ENCODE peak calls at places on chromosomes 7 and 10, in ten cellular contexts. One of them, this sample, is unnamed.

GRCh38 chr10:99450624-99451498 is 20.4 kb upstream of the GOT1 start:
- DNase-seq in hypothalamus: no peak
- DNase-seq in stimulated activated CD8-positive, alpha-beta memory T cell treated with anti-CD3 and anti-CD28 coated beads, Interleukin-12 subunit alpha, Interleukin-12 subunit beta, amount 100 ng/mL, for 4 hours: no peak
- DNase-seq in cardiac fibroblast: no peak
- DNase-seq in Calu3: no peak
- DNase-seq in foreskin fibroblast: no peak
- DNase-seq in esophagus squamous epithelium: no peak
- DNase-seq in naive thymus-derived CD8-positive, alpha-beta T cell: no peak
- DNase-seq in activated T-helper 1 cell treated with anti-CD3 and anti-CD28 coated beads, Interleukin-12 subunit alpha, Interleukin-12 subunit beta, Interleukin-2, Interleukin-4 antibody, amounts not matched to agents 30 ng/mL and 10 ng/mL and 1 ng/mL, durations not matched to agents 14 hours and 24 hours and 36 hours: no peak
- DNase-seq in T-helper 9 cell: no peak
- DNase-seq in this sample: no peak

GRCh38 chr10:78212134-78212785 is 178.6 kb downstream of the RPS24 start:
- DNase-seq in stimulated activated CD8-positive, alpha-beta memory T cell treated with anti-CD3 and anti-CD28 coated beads, Interleukin-12 subunit alpha, Interleukin-12 subunit beta, amount 100 ng/mL, for 4 hours: no peak
- DNase-seq in T-helper 9 cell: no peak
- DNase-seq in naive thymus-derived CD8-positive, alpha-beta T cell: no peak
- DNase-seq in esophagus squamous epithelium: no peak
- DNase-seq in Calu3: no peak
- DNase-seq in cardiac fibroblast: no peak
- DNase-seq in foreskin fibroblast: no peak
- DNase-seq in hypothalamus: no peak
- DNase-seq in activated T-helper 1 cell treated with anti-CD3 and anti-CD28 coated beads, Interleukin-12 subunit alpha, Interleukin-12 subunit beta, Interleukin-2, Interleukin-4 antibody, amounts not matched to agents 30 ng/mL and 10 ng/mL and 1 ng/mL, durations not matched to agents 14 hours and 24 hours and 36 hours: no peak
- DNase-seq in this sample: no peak

GRCh38 chr10:7170626-7171322 is 240.1 kb downstream of the SFMBT2 start:
- DNase-seq in Calu3: no peak
- DNase-seq in esophagus squamous epithelium: no peak
- DNase-seq in activated T-helper 1 cell treated with anti-CD3 and anti-CD28 coated beads, Interleukin-12 subunit alpha, Interleukin-12 subunit beta, Interleukin-2, Interleukin-4 antibody, amounts not matched to agents 30 ng/mL and 10 ng/mL and 1 ng/mL, durations not matched to agents 14 hours and 24 hours and 36 hours: no peak
- DNase-seq in stimulated activated CD8-positive, alpha-beta memory T cell treated with anti-CD3 and anti-CD28 coated beads, Interleukin-12 subunit alpha, Interleukin-12 subunit beta, amount 100 ng/mL, for 4 hours: no peak
- DNase-seq in T-helper 9 cell: no peak
- DNase-seq in naive thymus-derived CD8-positive, alpha-beta T cell: no peak
- DNase-seq in cardiac fibroblast: no peak
- DNase-seq in foreskin fibroblast: no peak
- DNase-seq in hypothalamus: peak
- DNase-seq in this sample: no peak

GRCh38 chr10:13708256-13708990 is 121.7 kb downstream of the PRPF18 start:
- DNase-seq in esophagus squamous epithelium: no peak
- DNase-seq in cardiac fibroblast: no peak
- DNase-seq in Calu3: peak
- DNase-seq in naive thymus-derived CD8-positive, alpha-beta T cell: no peak
- DNase-seq in foreskin fibroblast: peak
- DNase-seq in stimulated activated CD8-positive, alpha-beta memory T cell treated with anti-CD3 and anti-CD28 coated beads, Interleukin-12 subunit alpha, Interleukin-12 subunit beta, amount 100 ng/mL, for 4 hours: no peak
- DNase-seq in T-helper 9 cell: no peak
- DNase-seq in hypothalamus: no peak
- DNase-seq in activated T-helper 1 cell treated with anti-CD3 and anti-CD28 coated beads, Interleukin-12 subunit alpha, Interleukin-12 subunit beta, Interleukin-2, Interleukin-4 antibody, amounts not matched to agents 30 ng/mL and 10 ng/mL and 1 ng/mL, durations not matched to agents 14 hours and 24 hours and 36 hours: no peak
- DNase-seq in this sample: no peak

GRCh38 chr10:122471531-122472177 is 10.3 kb downstream of the HTRA1 start:
- DNase-seq in activated T-helper 1 cell treated with anti-CD3 and anti-CD28 coated beads, Interleukin-12 subunit alpha, Interleukin-12 subunit beta, Interleukin-2, Interleukin-4 antibody, amounts not matched to agents 30 ng/mL and 10 ng/mL and 1 ng/mL, durations not matched to agents 14 hours and 24 hours and 36 hours: no peak
- DNase-seq in naive thymus-derived CD8-positive, alpha-beta T cell: no peak
- DNase-seq in hypothalamus: no peak
- DNase-seq in cardiac fibroblast: peak
- DNase-seq in T-helper 9 cell: no peak
- DNase-seq in stimulated activated CD8-positive, alpha-beta memory T cell treated with anti-CD3 and anti-CD28 coated beads, Interleukin-12 subunit alpha, Interleukin-12 subunit beta, amount 100 ng/mL, for 4 hours: no peak
- DNase-seq in esophagus squamous epithelium: no peak
- DNase-seq in foreskin fibroblast: peak
- DNase-seq in Calu3: no peak
- DNase-seq in this sample: no peak

GRCh38 chr10:55091691-55092328 is 290.8 kb upstream of the PCDH15 start:
- DNase-seq in hypothalamus: no peak
- DNase-seq in foreskin fibroblast: peak
- DNase-seq in naive thymus-derived CD8-positive, alpha-beta T cell: no peak
- DNase-seq in Calu3: peak
- DNase-seq in activated T-helper 1 cell treated with anti-CD3 and anti-CD28 coated beads, Interleukin-12 subunit alpha, Interleukin-12 subunit beta, Interleukin-2, Interleukin-4 antibody, amounts not matched to agents 30 ng/mL and 10 ng/mL and 1 ng/mL, durations not matched to agents 14 hours and 24 hours and 36 hours: no peak
- DNase-seq in stimulated activated CD8-positive, alpha-beta memory T cell treated with anti-CD3 and anti-CD28 coated beads, Interleukin-12 subunit alpha, Interleukin-12 subunit beta, amount 100 ng/mL, for 4 hours: no peak
- DNase-seq in cardiac fibroblast: peak
- DNase-seq in T-helper 9 cell: no peak
- DNase-seq in esophagus squamous epithelium: no peak
- DNase-seq in this sample: no peak

GRCh38 chr7:91089382-91089963 is 174.8 kb upstream of the FZD1 start:
- DNase-seq in stimulated activated CD8-positive, alpha-beta memory T cell treated with anti-CD3 and anti-CD28 coated beads, Interleukin-12 subunit alpha, Interleukin-12 subunit beta, amount 100 ng/mL, for 4 hours: no peak
- DNase-seq in cardiac fibroblast: peak
- DNase-seq in activated T-helper 1 cell treated with anti-CD3 and anti-CD28 coated beads, Interleukin-12 subunit alpha, Interleukin-12 subunit beta, Interleukin-2, Interleukin-4 antibody, amounts not matched to agents 30 ng/mL and 10 ng/mL and 1 ng/mL, durations not matched to agents 14 hours and 24 hours and 36 hours: no peak
- DNase-seq in T-helper 9 cell: no peak
- DNase-seq in foreskin fibroblast: peak
- DNase-seq in naive thymus-derived CD8-positive, alpha-beta T cell: no peak
- DNase-seq in hypothalamus: no peak
- DNase-seq in Calu3: peak
- DNase-seq in esophagus squamous epithelium: no peak
- DNase-seq in this sample: no peak

GRCh38 chr7:99639267-99639666 is 22.5 kb downstream of the ZSCAN25 start:
- DNase-seq in foreskin fibroblast: no peak
- DNase-seq in stimulated activated CD8-positive, alpha-beta memory T cell treated with anti-CD3 and anti-CD28 coated beads, Interleukin-12 subunit alpha, Interleukin-12 subunit beta, amount 100 ng/mL, for 4 hours: no peak
- DNase-seq in Calu3: no peak
- DNase-seq in hypothalamus: no peak
- DNase-seq in esophagus squamous epithelium: no peak
- DNase-seq in naive thymus-derived CD8-positive, alpha-beta T cell: no peak
- DNase-seq in cardiac fibroblast: no peak
- DNase-seq in activated T-helper 1 cell treated with anti-CD3 and anti-CD28 coated beads, Interleukin-12 subunit alpha, Interleukin-12 subunit beta, Interleukin-2, Interleukin-4 antibody, amounts not matched to agents 30 ng/mL and 10 ng/mL and 1 ng/mL, durations not matched to agents 14 hours and 24 hours and 36 hours: no peak
- DNase-seq in T-helper 9 cell: no peak
- DNase-seq in this sample: no peak

GRCh38 chr7:18119985-18120384 is 92.3 kb upstream of the PRPS1L1 start:
- DNase-seq in foreskin fibroblast: peak
- DNase-seq in Calu3: peak
- DNase-seq in hypothalamus: no peak
- DNase-seq in stimulated activated CD8-positive, alpha-beta memory T cell treated with anti-CD3 and anti-CD28 coated beads, Interleukin-12 subunit alpha, Interleukin-12 subunit beta, amount 100 ng/mL, for 4 hours: no peak
- DNase-seq in activated T-helper 1 cell treated with anti-CD3 and anti-CD28 coated beads, Interleukin-12 subunit alpha, Interleukin-12 subunit beta, Interleukin-2, Interleukin-4 antibody, amounts not matched to agents 30 ng/mL and 10 ng/mL and 1 ng/mL, durations not matched to agents 14 hours and 24 hours and 36 hours: no peak
- DNase-seq in esophagus squamous epithelium: no peak
- DNase-seq in T-helper 9 cell: no peak
- DNase-seq in cardiac fibroblast: peak
- DNase-seq in naive thymus-derived CD8-positive, alpha-beta T cell: no peak
- DNase-seq in this sample: no peak

GRCh38 chr10:123241391-123242141 is 87.4 kb downstream of the BUB3 start:
- DNase-seq in naive thymus-derived CD8-positive, alpha-beta T cell: peak
- DNase-seq in esophagus squamous epithelium: no peak
- DNase-seq in foreskin fibroblast: no peak
- DNase-seq in Calu3: no peak
- DNase-seq in activated T-helper 1 cell treated with anti-CD3 and anti-CD28 coated beads, Interleukin-12 subunit alpha, Interleukin-12 subunit beta, Interleukin-2, Interleukin-4 antibody, amounts not matched to agents 30 ng/mL and 10 ng/mL and 1 ng/mL, durations not matched to agents 14 hours and 24 hours and 36 hours: no peak
- DNase-seq in hypothalamus: no peak
- DNase-seq in cardiac fibroblast: no peak
- DNase-seq in T-helper 9 cell: peak
- DNase-seq in stimulated activated CD8-positive, alpha-beta memory T cell treated with anti-CD3 and anti-CD28 coated beads, Interleukin-12 subunit alpha, Interleukin-12 subunit beta, amount 100 ng/mL, for 4 hours: no peak
- DNase-seq in this sample: no peak

GRCh38 chr7:35550831-35551230 is 144.1 kb downstream of the HERPUD2 start:
- DNase-seq in activated T-helper 1 cell treated with anti-CD3 and anti-CD28 coated beads, Interleukin-12 subunit alpha, Interleukin-12 subunit beta, Interleukin-2, Interleukin-4 antibody, amounts not matched to agents 30 ng/mL and 10 ng/mL and 1 ng/mL, durations not matched to agents 14 hours and 24 hours and 36 hours: no peak
- DNase-seq in stimulated activated CD8-positive, alpha-beta memory T cell treated with anti-CD3 and anti-CD28 coated beads, Interleukin-12 subunit alpha, Interleukin-12 subunit beta, amount 100 ng/mL, for 4 hours: no peak
- DNase-seq in cardiac fibroblast: no peak
- DNase-seq in esophagus squamous epithelium: no peak
- DNase-seq in hypothalamus: no peak
- DNase-seq in Calu3: no peak
- DNase-seq in foreskin fibroblast: no peak
- DNase-seq in T-helper 9 cell: no peak
- DNase-seq in naive thymus-derived CD8-positive, alpha-beta T cell: no peak
- DNase-seq in this sample: no peak

GRCh38 chr10:43846187-43846680 is 197.6 kb upstream of the ZNF32 start:
- DNase-seq in esophagus squamous epithelium: no peak
- DNase-seq in hypothalamus: no peak
- DNase-seq in Calu3: no peak
- DNase-seq in naive thymus-derived CD8-positive, alpha-beta T cell: no peak
- DNase-seq in activated T-helper 1 cell treated with anti-CD3 and anti-CD28 coated beads, Interleukin-12 subunit alpha, Interleukin-12 subunit beta, Interleukin-2, Interleukin-4 antibody, amounts not matched to agents 30 ng/mL and 10 ng/mL and 1 ng/mL, durations not matched to agents 14 hours and 24 hours and 36 hours: no peak
- DNase-seq in stimulated activated CD8-positive, alpha-beta memory T cell treated with anti-CD3 and anti-CD28 coated beads, Interleukin-12 subunit alpha, Interleukin-12 subunit beta, amount 100 ng/mL, for 4 hours: no peak
- DNase-seq in foreskin fibroblast: peak
- DNase-seq in cardiac fibroblast: peak
- DNase-seq in T-helper 9 cell: peak
- DNase-seq in this sample: no peak

GRCh38 chr10:122333037-122333436 is 41.5 kb upstream of the PLEKHA1 start:
- DNase-seq in foreskin fibroblast: peak
- DNase-seq in esophagus squamous epithelium: no peak
- DNase-seq in cardiac fibroblast: no peak
- DNase-seq in naive thymus-derived CD8-positive, alpha-beta T cell: no peak
- DNase-seq in activated T-helper 1 cell treated with anti-CD3 and anti-CD28 coated beads, Interleukin-12 subunit alpha, Interleukin-12 subunit beta, Interleukin-2, Interleukin-4 antibody, amounts not matched to agents 30 ng/mL and 10 ng/mL and 1 ng/mL, durations not matched to agents 14 hours and 24 hours and 36 hours: no peak
- DNase-seq in Calu3: no peak
- DNase-seq in hypothalamus: no peak
- DNase-seq in stimulated activated CD8-positive, alpha-beta memory T cell treated with anti-CD3 and anti-CD28 coated beads, Interleukin-12 subunit alpha, Interleukin-12 subunit beta, amount 100 ng/mL, for 4 hours: no peak
- DNase-seq in T-helper 9 cell: no peak
- DNase-seq in this sample: no peak

GRCh38 chr7:55427279-55427788 is 62.2 kb downstream of the LANCL2 start:
- DNase-seq in cardiac fibroblast: no peak
- DNase-seq in foreskin fibroblast: no peak
- DNase-seq in naive thymus-derived CD8-positive, alpha-beta T cell: no peak
- DNase-seq in Calu3: no peak
- DNase-seq in T-helper 9 cell: no peak
- DNase-seq in activated T-helper 1 cell treated with anti-CD3 and anti-CD28 coated beads, Interleukin-12 subunit alpha, Interleukin-12 subunit beta, Interleukin-2, Interleukin-4 antibody, amounts not matched to agents 30 ng/mL and 10 ng/mL and 1 ng/mL, durations not matched to agents 14 hours and 24 hours and 36 hours: no peak
- DNase-seq in stimulated activated CD8-positive, alpha-beta memory T cell treated with anti-CD3 and anti-CD28 coated beads, Interleukin-12 subunit alpha, Interleukin-12 subunit beta, amount 100 ng/mL, for 4 hours: no peak
- DNase-seq in hypothalamus: no peak
- DNase-seq in esophagus squamous epithelium: no peak
- DNase-seq in this sample: no peak

GRCh38 chr10:22315455-22316285 is 518 bp upstream of the COMMD3 start:
- DNase-seq in naive thymus-derived CD8-positive, alpha-beta T cell: no peak
- DNase-seq in hypothalamus: no peak
- DNase-seq in Calu3: no peak
- DNase-seq in cardiac fibroblast: no peak
- DNase-seq in esophagus squamous epithelium: no peak
- DNase-seq in activated T-helper 1 cell treated with anti-CD3 and anti-CD28 coated beads, Interleukin-12 subunit alpha, Interleukin-12 subunit beta, Interleukin-2, Interleukin-4 antibody, amounts not matched to agents 30 ng/mL and 10 ng/mL and 1 ng/mL, durations not matched to agents 14 hours and 24 hours and 36 hours: no peak
- DNase-seq in stimulated activated CD8-positive, alpha-beta memory T cell treated with anti-CD3 and anti-CD28 coated beads, Interleukin-12 subunit alpha, Interleukin-12 subunit beta, amount 100 ng/mL, for 4 hours: no peak
- DNase-seq in T-helper 9 cell: no peak
- DNase-seq in foreskin fibroblast: peak
- DNase-seq in this sample: no peak

GRCh38 chr7:218316-218715 is 25.9 kb downstream of the FAM20C start:
- DNase-seq in cardiac fibroblast: no peak
- DNase-seq in stimulated activated CD8-positive, alpha-beta memory T cell treated with anti-CD3 and anti-CD28 coated beads, Interleukin-12 subunit alpha, Interleukin-12 subunit beta, amount 100 ng/mL, for 4 hours: no peak
- DNase-seq in hypothalamus: no peak
- DNase-seq in naive thymus-derived CD8-positive, alpha-beta T cell: no peak
- DNase-seq in foreskin fibroblast: no peak
- DNase-seq in T-helper 9 cell: no peak
- DNase-seq in Calu3: no peak
- DNase-seq in activated T-helper 1 cell treated with anti-CD3 and anti-CD28 coated beads, Interleukin-12 subunit alpha, Interleukin-12 subunit beta, Interleukin-2, Interleukin-4 antibody, amounts not matched to agents 30 ng/mL and 10 ng/mL and 1 ng/mL, durations not matched to agents 14 hours and 24 hours and 36 hours: no peak
- DNase-seq in esophagus squamous epithelium: no peak
- DNase-seq in this sample: no peak

GRCh38 chr10:125283831-125284614 is 123.7 kb upstream of the CTBP2 start:
- DNase-seq in cardiac fibroblast: no peak
- DNase-seq in Calu3: no peak
- DNase-seq in T-helper 9 cell: no peak
- DNase-seq in activated T-helper 1 cell treated with anti-CD3 and anti-CD28 coated beads, Interleukin-12 subunit alpha, Interleukin-12 subunit beta, Interleukin-2, Interleukin-4 antibody, amounts not matched to agents 30 ng/mL and 10 ng/mL and 1 ng/mL, durations not matched to agents 14 hours and 24 hours and 36 hours: no peak
- DNase-seq in esophagus squamous epithelium: no peak
- DNase-seq in foreskin fibroblast: no peak
- DNase-seq in naive thymus-derived CD8-positive, alpha-beta T cell: no peak
- DNase-seq in hypothalamus: no peak
- DNase-seq in stimulated activated CD8-positive, alpha-beta memory T cell treated with anti-CD3 and anti-CD28 coated beads, Interleukin-12 subunit alpha, Interleukin-12 subunit beta, amount 100 ng/mL, for 4 hours: no peak
- DNase-seq in this sample: no peak

GRCh38 chr7:75534727-75535307 is 42.7 kb downstream of the SPDYE5 start:
- DNase-seq in activated T-helper 1 cell treated with anti-CD3 and anti-CD28 coated beads, Interleukin-12 subunit alpha, Interleukin-12 subunit beta, Interleukin-2, Interleukin-4 antibody, amounts not matched to agents 30 ng/mL and 10 ng/mL and 1 ng/mL, durations not matched to agents 14 hours and 24 hours and 36 hours: no peak
- DNase-seq in cardiac fibroblast: peak
- DNase-seq in hypothalamus: no peak
- DNase-seq in naive thymus-derived CD8-positive, alpha-beta T cell: no peak
- DNase-seq in foreskin fibroblast: peak
- DNase-seq in stimulated activated CD8-positive, alpha-beta memory T cell treated with anti-CD3 and anti-CD28 coated beads, Interleukin-12 subunit alpha, Interleukin-12 subunit beta, amount 100 ng/mL, for 4 hours: no peak
- DNase-seq in esophagus squamous epithelium: no peak
- DNase-seq in T-helper 9 cell: no peak
- DNase-seq in Calu3: no peak
- DNase-seq in this sample: no peak

GRCh38 chr10:33506838-33507661 is 172.6 kb upstream of the NRP1 start:
- DNase-seq in Calu3: no peak
- DNase-seq in hypothalamus: no peak
- DNase-seq in activated T-helper 1 cell treated with anti-CD3 and anti-CD28 coated beads, Interleukin-12 subunit alpha, Interleukin-12 subunit beta, Interleukin-2, Interleukin-4 antibody, amounts not matched to agents 30 ng/mL and 10 ng/mL and 1 ng/mL, durations not matched to agents 14 hours and 24 hours and 36 hours: no peak
- DNase-seq in T-helper 9 cell: no peak
- DNase-seq in foreskin fibroblast: peak
- DNase-seq in esophagus squamous epithelium: no peak
- DNase-seq in stimulated activated CD8-positive, alpha-beta memory T cell treated with anti-CD3 and anti-CD28 coated beads, Interleukin-12 subunit alpha, Interleukin-12 subunit beta, amount 100 ng/mL, for 4 hours: no peak
- DNase-seq in cardiac fibroblast: peak
- DNase-seq in naive thymus-derived CD8-positive, alpha-beta T cell: no peak
- DNase-seq in this sample: no peak

GRCh38 chr10:99999319-100000108 is 10.2 kb downstream of the DNMBP start:
- DNase-seq in hypothalamus: no peak
- DNase-seq in Calu3: no peak
- DNase-seq in foreskin fibroblast: no peak
- DNase-seq in stimulated activated CD8-positive, alpha-beta memory T cell treated with anti-CD3 and anti-CD28 coated beads, Interleukin-12 subunit alpha, Interleukin-12 subunit beta, amount 100 ng/mL, for 4 hours: no peak
- DNase-seq in activated T-helper 1 cell treated with anti-CD3 and anti-CD28 coated beads, Interleukin-12 subunit alpha, Interleukin-12 subunit beta, Interleukin-2, Interleukin-4 antibody, amounts not matched to agents 30 ng/mL and 10 ng/mL and 1 ng/mL, durations not matched to agents 14 hours and 24 hours and 36 hours: no peak
- DNase-seq in esophagus squamous epithelium: no peak
- DNase-seq in naive thymus-derived CD8-positive, alpha-beta T cell: no peak
- DNase-seq in cardiac fibroblast: no peak
- DNase-seq in T-helper 9 cell: no peak
- DNase-seq in this sample: no peak

GRCh38 chr7:149877890-149878522 is 4.2 kb downstream of the ATP6V0E2 start:
- DNase-seq in hypothalamus: no peak
- DNase-seq in Calu3: no peak
- DNase-seq in cardiac fibroblast: no peak
- DNase-seq in activated T-helper 1 cell treated with anti-CD3 and anti-CD28 coated beads, Interleukin-12 subunit alpha, Interleukin-12 subunit beta, Interleukin-2, Interleukin-4 antibody, amounts not matched to agents 30 ng/mL and 10 ng/mL and 1 ng/mL, durations not matched to agents 14 hours and 24 hours and 36 hours: no peak
- DNase-seq in esophagus squamous epithelium: no peak
- DNase-seq in foreskin fibroblast: no peak
- DNase-seq in stimulated activated CD8-positive, alpha-beta memory T cell treated with anti-CD3 and anti-CD28 coated beads, Interleukin-12 subunit alpha, Interleukin-12 subunit beta, amount 100 ng/mL, for 4 hours: no peak
- DNase-seq in naive thymus-derived CD8-positive, alpha-beta T cell: no peak
- DNase-seq in T-helper 9 cell: no peak
- DNase-seq in this sample: no peak

GRCh38 chr7:21198929-21199328 is 229.0 kb upstream of the SP4 start:
- DNase-seq in activated T-helper 1 cell treated with anti-CD3 and anti-CD28 coated beads, Interleukin-12 subunit alpha, Interleukin-12 subunit beta, Interleukin-2, Interleukin-4 antibody, amounts not matched to agents 30 ng/mL and 10 ng/mL and 1 ng/mL, durations not matched to agents 14 hours and 24 hours and 36 hours: no peak
- DNase-seq in cardiac fibroblast: no peak
- DNase-seq in hypothalamus: no peak
- DNase-seq in stimulated activated CD8-positive, alpha-beta memory T cell treated with anti-CD3 and anti-CD28 coated beads, Interleukin-12 subunit alpha, Interleukin-12 subunit beta, amount 100 ng/mL, for 4 hours: no peak
- DNase-seq in esophagus squamous epithelium: no peak
- DNase-seq in naive thymus-derived CD8-positive, alpha-beta T cell: no peak
- DNase-seq in foreskin fibroblast: no peak
- DNase-seq in T-helper 9 cell: no peak
- DNase-seq in Calu3: no peak
- DNase-seq in this sample: no peak

GRCh38 chr7:83655951-83656556 is 7.1 kb upstream of the SEMA3E start:
- DNase-seq in stimulated activated CD8-positive, alpha-beta memory T cell treated with anti-CD3 and anti-CD28 coated beads, Interleukin-12 subunit alpha, Interleukin-12 subunit beta, amount 100 ng/mL, for 4 hours: no peak
- DNase-seq in esophagus squamous epithelium: no peak
- DNase-seq in foreskin fibroblast: peak
- DNase-seq in activated T-helper 1 cell treated with anti-CD3 and anti-CD28 coated beads, Interleukin-12 subunit alpha, Interleukin-12 subunit beta, Interleukin-2, Interleukin-4 antibody, amounts not matched to agents 30 ng/mL and 10 ng/mL and 1 ng/mL, durations not matched to agents 14 hours and 24 hours and 36 hours: no peak
- DNase-seq in T-helper 9 cell: no peak
- DNase-seq in Calu3: peak
- DNase-seq in naive thymus-derived CD8-positive, alpha-beta T cell: no peak
- DNase-seq in cardiac fibroblast: peak
- DNase-seq in hypothalamus: no peak
- DNase-seq in this sample: peak

GRCh38 chr7:586494-586893 is 66.8 kb upstream of the PDGFA start:
- DNase-seq in esophagus squamous epithelium: no peak
- DNase-seq in foreskin fibroblast: no peak
- DNase-seq in T-helper 9 cell: no peak
- DNase-seq in cardiac fibroblast: no peak
- DNase-seq in stimulated activated CD8-positive, alpha-beta memory T cell treated with anti-CD3 and anti-CD28 coated beads, Interleukin-12 subunit alpha, Interleukin-12 subunit beta, amount 100 ng/mL, for 4 hours: no peak
- DNase-seq in activated T-helper 1 cell treated with anti-CD3 and anti-CD28 coated beads, Interleukin-12 subunit alpha, Interleukin-12 subunit beta, Interleukin-2, Interleukin-4 antibody, amounts not matched to agents 30 ng/mL and 10 ng/mL and 1 ng/mL, durations not matched to agents 14 hours and 24 hours and 36 hours: no peak
- DNase-seq in naive thymus-derived CD8-positive, alpha-beta T cell: no peak
- DNase-seq in hypothalamus: no peak
- DNase-seq in Calu3: no peak
- DNase-seq in this sample: no peak

GRCh38 chr10:132506711-132507466 is 30.7 kb upstream of the INPP5A start:
- DNase-seq in stimulated activated CD8-positive, alpha-beta memory T cell treated with anti-CD3 and anti-CD28 coated beads, Interleukin-12 subunit alpha, Interleukin-12 subunit beta, amount 100 ng/mL, for 4 hours: no peak
- DNase-seq in esophagus squamous epithelium: no peak
- DNase-seq in naive thymus-derived CD8-positive, alpha-beta T cell: no peak
- DNase-seq in activated T-helper 1 cell treated with anti-CD3 and anti-CD28 coated beads, Interleukin-12 subunit alpha, Interleukin-12 subunit beta, Interleukin-2, Interleukin-4 antibody, amounts not matched to agents 30 ng/mL and 10 ng/mL and 1 ng/mL, durations not matched to agents 14 hours and 24 hours and 36 hours: no peak
- DNase-seq in hypothalamus: no peak
- DNase-seq in cardiac fibroblast: no peak
- DNase-seq in Calu3: no peak
- DNase-seq in T-helper 9 cell: no peak
- DNase-seq in foreskin fibroblast: peak
- DNase-seq in this sample: no peak

GRCh38 chr7:94888542-94888941 is 18.9 kb upstream of the PPP1R9A start:
- DNase-seq in naive thymus-derived CD8-positive, alpha-beta T cell: no peak
- DNase-seq in hypothalamus: no peak
- DNase-seq in activated T-helper 1 cell treated with anti-CD3 and anti-CD28 coated beads, Interleukin-12 subunit alpha, Interleukin-12 subunit beta, Interleukin-2, Interleukin-4 antibody, amounts not matched to agents 30 ng/mL and 10 ng/mL and 1 ng/mL, durations not matched to agents 14 hours and 24 hours and 36 hours: no peak
- DNase-seq in T-helper 9 cell: no peak
- DNase-seq in esophagus squamous epithelium: no peak
- DNase-seq in cardiac fibroblast: peak
- DNase-seq in Calu3: peak
- DNase-seq in stimulated activated CD8-positive, alpha-beta memory T cell treated with anti-CD3 and anti-CD28 coated beads, Interleukin-12 subunit alpha, Interleukin-12 subunit beta, amount 100 ng/mL, for 4 hours: no peak
- DNase-seq in foreskin fibroblast: peak
- DNase-seq in this sample: peak

GRCh38 chr7:22346383-22347107 is 10.4 kb downstream of the RAPGEF5 start:
- DNase-seq in cardiac fibroblast: no peak
- DNase-seq in foreskin fibroblast: no peak
- DNase-seq in naive thymus-derived CD8-positive, alpha-beta T cell: no peak
- DNase-seq in esophagus squamous epithelium: no peak
- DNase-seq in hypothalamus: no peak
- DNase-seq in T-helper 9 cell: no peak
- DNase-seq in activated T-helper 1 cell treated with anti-CD3 and anti-CD28 coated beads, Interleukin-12 subunit alpha, Interleukin-12 subunit beta, Interleukin-2, Interleukin-4 antibody, amounts not matched to agents 30 ng/mL and 10 ng/mL and 1 ng/mL, durations not matched to agents 14 hours and 24 hours and 36 hours: no peak
- DNase-seq in stimulated activated CD8-positive, alpha-beta memory T cell treated with anti-CD3 and anti-CD28 coated beads, Interleukin-12 subunit alpha, Interleukin-12 subunit beta, amount 100 ng/mL, for 4 hours: no peak
- DNase-seq in Calu3: peak
- DNase-seq in this sample: peak

GRCh38 chr10:79349766-79350406 is 2.6 kb downstream of the PPIF start:
- DNase-seq in esophagus squamous epithelium: no peak
- DNase-seq in foreskin fibroblast: no peak
- DNase-seq in Calu3: no peak
- DNase-seq in cardiac fibroblast: no peak
- DNase-seq in naive thymus-derived CD8-positive, alpha-beta T cell: no peak
- DNase-seq in stimulated activated CD8-positive, alpha-beta memory T cell treated with anti-CD3 and anti-CD28 coated beads, Interleukin-12 subunit alpha, Interleukin-12 subunit beta, amount 100 ng/mL, for 4 hours: no peak
- DNase-seq in activated T-helper 1 cell treated with anti-CD3 and anti-CD28 coated beads, Interleukin-12 subunit alpha, Interleukin-12 subunit beta, Interleukin-2, Interleukin-4 antibody, amounts not matched to agents 30 ng/mL and 10 ng/mL and 1 ng/mL, durations not matched to agents 14 hours and 24 hours and 36 hours: no peak
- DNase-seq in T-helper 9 cell: no peak
- DNase-seq in hypothalamus: no peak
- DNase-seq in this sample: no peak

This sample was measured in epithelial cell of proximal tubule.